ENCODE peak calls at places on chromosome 1, in six cellular contexts. R is body of pancreas, O is LoVo, J is endodermal cell, F is HEK293T, A is fibroblast of pulmonary artery. L is an unnamed sample.

GRCh38 chr1:27258598-27258997 is 24.2 kb downstream of the WDTC1 start:
- DNase-seq in R (no peak), O (no peak), J (no peak), F (no peak), A (no peak), L (no peak)

GRCh38 chr1:150836129-150836773 is 28.2 kb upstream of the CTSK start:
- DNase-seq in R (peak; percentile 17), O (no peak), J (no peak), F (no peak), A (peak; percentile 21), L (peak; percentile 91)

GRCh38 chr1:160748182-160748876 is 9.3 kb downstream of the SLAMF7 start:
- DNase-seq in R (no peak), O (no peak), J (peak; percentile 54), F (no peak), A (peak; percentile 9), L (no peak)

GRCh38 chr1:91584309-91584708 is 83.7 kb downstream of the CDC7 start:
- DNase-seq in R (no peak), O (no peak), J (no peak), F (no peak), A (no peak), L (no peak)

GRCh38 chr1:92949937-92950817 is 11.1 kb downstream of the DIPK1A start:
- DNase-seq in R (no peak), O (peak; percentile 34), J (no peak), F (no peak), A (peak; percentile 69), L (no peak)

GRCh38 chr1:182460550-182460951 is 10.6 kb downstream of the RGSL1 start:
- DNase-seq in R (no peak), O (no peak), J (no peak), F (no peak), A (peak; percentile 54), L (no peak)

GRCh38 chr1:96688737-96689136 is 32.8 kb upstream of the PTBP2 start:
- DNase-seq in R (no peak), O (no peak), J (peak; percentile 72), F (no peak), A (peak; percentile 19), L (no peak)

GRCh38 chr1:7267493-7267892 is 482.2 kb downstream of the CAMTA1 start:
- DNase-seq in R (no peak), O (no peak), J (peak; percentile 33), F (no peak), A (peak; percentile 6), L (no peak)

GRCh38 chr1:247924868-247925267 is at the start of gene OR2AJ1:
- DNase-seq in R (no peak), O (no peak), J (no peak), F (no peak), A (no peak), L (no peak)

GRCh38 chr1:235923466-235924008 is 56.8 kb upstream of the LYST start:
- DNase-seq in R (no peak), O (no peak), J (no peak), F (no peak), A (peak; percentile 44), L (no peak)

GRCh38 chr1:234776256-234776874 is 166.4 kb upstream of the IRF2BP2 start:
- DNase-seq in R (no peak), O (no peak), J (peak; percentile 54), F (no peak), A (no peak), L (peak; percentile 18)

GRCh38 chr1:1358433-1359201 is at the start of gene MXRA8:
- DNase-seq in R (no peak), O (no peak), J (peak; percentile 79), F (no peak), A (peak; percentile 76), L (no peak)

GRCh38 chr1:202122639-202123335 is at the start of gene GPR37L1:
- DNase-seq in R (peak; percentile 67), O (no peak), J (peak; percentile 93), F (no peak), A (peak; percentile 53), L (peak; percentile 49)

GRCh38 chr1:116861137-116861536 is 48.6 kb upstream of the PTGFRN start:
- DNase-seq in R (no peak), O (no peak), J (peak; percentile 74), F (no peak), A (no peak), L (no peak)

GRCh38 chr1:213977486-213977842 is 10.3 kb upstream of the PROX1 start:
- DNase-seq in R (peak; percentile 30), O (no peak), J (peak; percentile 75), F (no peak), A (no peak), L (peak; percentile 98)

GRCh38 chr1:193408782-193409293 is 222.4 kb upstream of the B3GALT2 start:
- DNase-seq in R (peak; percentile 94), O (peak; percentile 61), J (no peak), F (no peak), A (peak; percentile 98), L (peak; percentile 83)

GRCh38 chr1:21865943-21866628 is 54.0 kb downstream of the LDLRAD2 start:
- DNase-seq in R (no peak), O (no peak), J (peak; percentile 84), F (peak; percentile 42), A (no peak), L (no peak)

GRCh38 chr1:33472349-33472980 is at the start of gene ZSCAN20:
- DNase-seq in R (peak; percentile 98), O (peak; percentile 97), J (peak; percentile 99), F (peak; percentile 99), A (peak; percentile 98), L (peak; percentile 99)

GRCh38 chr1:77536813-77537212 is 145.6 kb downstream of the ZZZ3 start:
- DNase-seq in R (no peak), O (peak; percentile 65), J (no peak), F (no peak), A (peak; percentile 86), L (peak; percentile 81)

L was measured in endothelial cell of umbilical vein.